ENCODE peak calls at places on chromosomes 2 and 18, in five cellular contexts. A is uterus, N is AG04450, V is spleen, G is right lobe of liver. K is an unnamed sample.

GRCh38 chr18:46630160-46630559 is 26.9 kb downstream of the LOXHD1 start:
- DNase-seq in A (no peak), V (no peak), N (no peak), G (no peak), K (peak)

GRCh38 chr2:21422050-21422449 is 298.3 kb downstream of the TDRD15 start:
- DNase-seq in G (peak), V (no peak), A (no peak), N (no peak), K (no peak)

GRCh38 chr2:113305146-113305545 is 26.4 kb upstream of the PAX8 start:
- DNase-seq in V (no peak), G (no peak), A (no peak), N (no peak), K (no peak)

GRCh38 chr18:48805826-48806535 is 144.8 kb downstream of the SMAD7 start:
- DNase-seq in V (no peak), G (no peak), N (no peak), A (peak), K (peak)

GRCh38 chr2:225841314-225841713 is 441.8 kb downstream of the NYAP2 start:
- DNase-seq in V (no peak), A (no peak), G (no peak), N (no peak), K (no peak)

GRCh38 chr2:6959751-6960150 is 42.5 kb downstream of the RNF144A start:
- DNase-seq in N (no peak), V (no peak), G (no peak), A (no peak), K (no peak)

GRCh38 chr18:9741821-9742541 is 33.9 kb downstream of the RAB31 start:
- DNase-seq in G (no peak), V (peak), A (no peak), N (no peak), K (peak)

GRCh38 chr2:106147665-106148064 is 46.4 kb downstream of the UXS1 start:
- DNase-seq in V (no peak), G (no peak), A (no peak), N (no peak), K (no peak)

GRCh38 chr2:60528366-60528765 is 25.1 kb downstream of the BCL11A start:
- DNase-seq in N (no peak), V (no peak), A (no peak), G (no peak), K (no peak)

GRCh38 chr2:529425-529824 is 147.8 kb downstream of the TMEM18 start:
- DNase-seq in V (no peak), G (no peak), N (no peak), A (no peak), K (no peak)

GRCh38 chr2:157471078-157471477 is 27.2 kb upstream of the CYTIP start:
- DNase-seq in V (no peak), A (no peak), N (no peak), G (no peak), K (no peak)

GRCh38 chr18:60019463-60019840 is 119.7 kb downstream of the PMAIP1 start:
- DNase-seq in N (peak), V (no peak), A (no peak), G (no peak), K (no peak)

GRCh38 chr2:121128741-121129659 is 156.0 kb downstream of the TFCP2L1 start:
- DNase-seq in A (no peak), V (no peak), G (peak), N (no peak), K (no peak)

GRCh38 chr2:60306231-60306861 is 247.1 kb downstream of the BCL11A start:
- DNase-seq in N (no peak), A (peak), V (no peak), G (no peak), K (no peak)

GRCh38 chr2:71576541-71576940 is 123.2 kb downstream of the DYSF start:
- DNase-seq in N (no peak), A (no peak), G (no peak), V (no peak), K (no peak)

GRCh38 chr2:42139141-42139540 is 30.0 kb upstream of the EML4 start:
- DNase-seq in V (no peak), N (no peak), A (no peak), G (no peak), K (no peak)

GRCh38 chr2:238165288-238165921 is 6.6 kb downstream of the ERFE start:
- DNase-seq in A (no peak), G (no peak), N (no peak), V (peak), K (no peak)

GRCh38 chr2:227057060-227057459 is 106.9 kb downstream of the COL4A4 start:
- DNase-seq in G (no peak), A (no peak), N (no peak), V (no peak), K (no peak)

GRCh38 chr2:60413819-60414178 is 139.7 kb downstream of the BCL11A start:
- DNase-seq in V (no peak), G (no peak), N (no peak), A (no peak), K (no peak)

GRCh38 chr2:44680424-44680971 is 261.0 kb upstream of the SIX3 start:
- DNase-seq in V (no peak), G (no peak), N (no peak), A (no peak), K (no peak)

GRCh38 chr2:230666885-230667712 is 45.5 kb upstream of the CAB39 start:
- DNase-seq in G (no peak), V (no peak), A (no peak), N (no peak), K (no peak)

GRCh38 chr2:71952572-71953188 is 195.0 kb downstream of the CYP26B1 start:
- DNase-seq in V (no peak), G (no peak), N (no peak), A (no peak), K (no peak)

GRCh38 chr2:233453916-233454315 is 99.6 kb downstream of the DGKD start:
- DNase-seq in G (peak), A (no peak), N (no peak), V (peak), K (no peak)

GRCh38 chr2:102021776-102022175 is 30.0 kb downstream of the IL1R2 start:
- DNase-seq in G (no peak), N (no peak), A (no peak), V (no peak), K (no peak)

GRCh38 chr2:44779793-44780192 is 161.7 kb upstream of the SIX3 start:
- DNase-seq in A (no peak), V (no peak), N (no peak), G (no peak), K (no peak)

GRCh38 chr2:156087875-156088274 is 244.6 kb downstream of the NR4A2 start:
- DNase-seq in N (no peak), V (no peak), G (no peak), A (no peak), K (no peak)

GRCh38 chr2:39429738-39430137 is 7.3 kb downstream of the MAP4K3 start:
- DNase-seq in N (no peak), A (no peak), V (no peak), G (no peak), K (no peak)

GRCh38 chr2:188682864-188683263 is 291.3 kb upstream of the COL3A1 start:
- DNase-seq in G (no peak), N (no peak), V (no peak), A (no peak), K (no peak)

GRCh38 chr2:25521665-25522387 is 151.6 kb downstream of the DTNB start:
- DNase-seq in A (no peak), N (peak), G (no peak), V (no peak), K (no peak)

GRCh38 chr2:14944562-14945346 is 312.2 kb downstream of the LRATD1 start:
- DNase-seq in V (no peak), G (no peak), A (no peak), N (peak), K (no peak)

GRCh38 chr2:105573910-105574655 is 170.6 kb upstream of the NCK2 start:
- DNase-seq in V (no peak), N (no peak), A (no peak), G (no peak), K (no peak)

GRCh38 chr2:75493230-75493629 is 67.5 kb downstream of the EVA1A start:
- DNase-seq in V (no peak), N (no peak), A (no peak), G (peak), K (no peak)

GRCh38 chr2:235595420-235596010 is 101.7 kb downstream of the AGAP1 start:
- DNase-seq in G (peak), V (peak), N (peak), A (peak), K (no peak)

GRCh38 chr2:85355521-85355920 is 952 bp downstream of the ELMOD3 start:
- DNase-seq in A (no peak), V (no peak), N (no peak), G (no peak), K (no peak)
- H3K27ac ChIP-seq in A (peak), V (no peak), N (no peak), G (no peak), K (no peak)

GRCh38 chr2:66436546-66436945 is 1.6 kb downstream of the MEIS1 start:
- DNase-seq in V (no peak), A (no peak), N (no peak), G (no peak), K (no peak)

GRCh38 chr2:66435549-66435875 is 587 bp downstream of the MEIS1 start:
- DNase-seq in V (no peak), A (no peak), G (no peak), N (no peak), K (no peak)

GRCh38 chr2:66435963-66436362 is 1.0 kb downstream of the MEIS1 start:
- DNase-seq in G (no peak), N (no peak), V (no peak), A (no peak), K (no peak)

GRCh38 chr2:66437601-66438497 is 2.9 kb downstream of the MEIS1 start:
- DNase-seq in A (peak), G (no peak), V (no peak), N (no peak), K (no peak)

GRCh38 chr2:66437055-66437454 is 2.1 kb downstream of the MEIS1 start:
- DNase-seq in A (no peak), G (no peak), V (no peak), N (no peak), K (no peak)
- H3K4me3 ChIP-seq in A (peak), G (peak), V (peak), N (peak), K (peak)

GRCh38 chr18:69635482-69635881 is 234.8 kb downstream of the DOK6 start:
- DNase-seq in G (no peak), V (no peak), A (no peak), N (no peak), K (no peak)

GRCh38 chr18:69638056-69638455 is 237.4 kb downstream of the DOK6 start:
- DNase-seq in A (no peak), V (no peak), N (no peak), G (no peak), K (no peak)

GRCh38 chr18:69631281-69631680 is 230.6 kb downstream of the DOK6 start:
- DNase-seq in G (no peak), V (no peak), N (no peak), A (no peak), K (no peak)

GRCh38 chr18:69636529-69637301 is 236.0 kb downstream of the DOK6 start:
- DNase-seq in G (no peak), V (no peak), A (no peak), N (no peak), K (no peak)
- TF ChIP-seq CTCF in G (peak), V (no peak), A (no peak), N (peak), K (no peak)

GRCh38 chr2:59171019-59171418 is 929.9 kb upstream of the FANCL start:
- DNase-seq in V (no peak), G (no peak), A (no peak), N (no peak), K (no peak)

GRCh38 chr2:59176737-59177136 is 935.6 kb upstream of the FANCL start:
- DNase-seq in G (no peak), N (no peak), V (no peak), A (no peak), K (no peak)

GRCh38 chr2:59177748-59178147 is 936.6 kb upstream of the FANCL start:
- DNase-seq in G (no peak), A (no peak), V (no peak), N (no peak), K (no peak)

GRCh38 chr2:59173325-59173724 is 932.2 kb upstream of the FANCL start:
- DNase-seq in N (no peak), G (no peak), V (no peak), A (no peak), K (no peak)

GRCh38 chr2:59174536-59175243 is 933.6 kb upstream of the FANCL start:
- DNase-seq in A (no peak), N (no peak), V (no peak), G (no peak), K (no peak)
- H3K27ac ChIP-seq in A (no peak), N (no peak), V (no peak), G (no peak), K (no peak)

K was measured in coronary artery.